ENCODE peak calls at places on chromosome 12, in ten cellular contexts. One of them, this sample, is unnamed.

GRCh38 chr12:130775953-130776856 is 60.1 kb upstream of the RIMBP2 start:
- DNase-seq in GM12878: no peak
- DNase-seq in GM13977: no peak
- DNase-seq in AG08395: peak
- DNase-seq in SHP77: peak
- DNase-seq in ELF-1: peak
- DNase-seq in A172: peak
- DNase-seq in NCI-H1417: no peak
- DNase-seq in neural crest cell: peak
- DNase-seq in NCI-H1092: no peak
- DNase-seq in this sample: peak

GRCh38 chr12:108729612-108730336 is 1.5 kb downstream of the CORO1C start:
- DNase-seq in GM12878: no peak
- DNase-seq in GM13977: no peak
- DNase-seq in AG08395: no peak
- DNase-seq in SHP77: no peak
- DNase-seq in ELF-1: no peak
- DNase-seq in A172: peak
- DNase-seq in NCI-H1417: peak
- DNase-seq in neural crest cell: no peak
- DNase-seq in NCI-H1092: no peak
- DNase-seq in this sample: peak

GRCh38 chr12:124914392-124915248 is at the start of gene UBC:
- DNase-seq in GM12878: no peak
- DNase-seq in GM13977: peak
- DNase-seq in AG08395: peak
- DNase-seq in SHP77: no peak
- DNase-seq in ELF-1: peak
- DNase-seq in A172: peak
- DNase-seq in NCI-H1417: no peak
- DNase-seq in neural crest cell: peak
- DNase-seq in NCI-H1092: no peak
- DNase-seq in this sample: no peak

GRCh38 chr12:123445388-123446344 is 9.2 kb upstream of the RILPL2 start:
- DNase-seq in GM12878: no peak
- DNase-seq in GM13977: no peak
- DNase-seq in AG08395: no peak
- DNase-seq in SHP77: no peak
- DNase-seq in ELF-1: peak
- DNase-seq in A172: no peak
- DNase-seq in NCI-H1417: no peak
- DNase-seq in neural crest cell: no peak
- DNase-seq in NCI-H1092: no peak
- DNase-seq in this sample: no peak

GRCh38 chr12:122967151-122967550 is 888 bp upstream of the ABCB9 start:
- DNase-seq in GM12878: no peak
- DNase-seq in GM13977: no peak
- DNase-seq in AG08395: no peak
- DNase-seq in SHP77: no peak
- DNase-seq in ELF-1: no peak
- DNase-seq in A172: no peak
- DNase-seq in NCI-H1417: no peak
- DNase-seq in neural crest cell: no peak
- DNase-seq in NCI-H1092: no peak
- DNase-seq in this sample: no peak

GRCh38 chr12:69196302-69197288 is 42.8 kb upstream of the CPSF6 start:
- DNase-seq in GM12878: no peak
- DNase-seq in GM13977: no peak
- DNase-seq in AG08395: no peak
- DNase-seq in SHP77: no peak
- DNase-seq in ELF-1: no peak
- DNase-seq in A172: peak
- DNase-seq in NCI-H1417: peak
- DNase-seq in neural crest cell: no peak
- DNase-seq in NCI-H1092: no peak
- DNase-seq in this sample: no peak

GRCh38 chr12:31005944-31006361 is 67.7 kb upstream of the DDX11 start:
- DNase-seq in GM12878: no peak
- DNase-seq in GM13977: no peak
- DNase-seq in AG08395: peak
- DNase-seq in SHP77: no peak
- DNase-seq in ELF-1: no peak
- DNase-seq in A172: peak
- DNase-seq in NCI-H1417: no peak
- DNase-seq in neural crest cell: no peak
- DNase-seq in NCI-H1092: no peak
- DNase-seq in this sample: no peak

GRCh38 chr12:91343010-91343409 is 160.4 kb upstream of the DCN start:
- DNase-seq in GM12878: no peak
- DNase-seq in GM13977: no peak
- DNase-seq in AG08395: no peak
- DNase-seq in SHP77: no peak
- DNase-seq in ELF-1: no peak
- DNase-seq in A172: no peak
- DNase-seq in NCI-H1417: no peak
- DNase-seq in neural crest cell: no peak
- DNase-seq in NCI-H1092: no peak
- DNase-seq in this sample: no peak

GRCh38 chr12:949337-950099 is at the start of gene RAD52:
- DNase-seq in GM12878: peak
- DNase-seq in GM13977: peak
- DNase-seq in AG08395: peak
- DNase-seq in SHP77: peak
- DNase-seq in ELF-1: peak
- DNase-seq in A172: peak
- DNase-seq in NCI-H1417: peak
- DNase-seq in neural crest cell: peak
- DNase-seq in NCI-H1092: peak
- DNase-seq in this sample: peak

GRCh38 chr12:117020536-117021220 is 78.5 kb downstream of the TESC start:
- DNase-seq in GM12878: no peak
- DNase-seq in GM13977: no peak
- DNase-seq in AG08395: no peak
- DNase-seq in SHP77: no peak
- DNase-seq in ELF-1: no peak
- DNase-seq in A172: no peak
- DNase-seq in NCI-H1417: no peak
- DNase-seq in neural crest cell: no peak
- DNase-seq in NCI-H1092: no peak
- DNase-seq in this sample: no peak

This sample was measured in hippocampal formation.